ENCODE peak calls at places on chromosomes 16 and 17, in ten cellular contexts. P is AG04449, K is kidney, E is heart left ventricle, A is lower leg skin, J is Peyer's patch, M is B cell, T is fibroblast of the aortic adventitia, D is fibroblast of lung, F is GM10248. O is an unnamed sample.

GRCh38 chr17:48051706-48052486 is 3.7 kb downstream of the NFE2L1 start:
- DNase-seq in K (no peak), E (peak; percentile 85), P (peak; percentile 28), M (no peak), T (peak; percentile 99), F (no peak), A (peak; percentile 78), J (peak; percentile 65), D (peak; percentile 85), O (no peak)

GRCh38 chr17:76493505-76494167 is 7.6 kb downstream of the RHBDF2 start:
- DNase-seq in D (no peak), T (no peak), J (peak; percentile 74), M (no peak), E (no peak), F (no peak), P (no peak), K (no peak), A (no peak), O (no peak)

GRCh38 chr16:25264599-25264998 is 7.0 kb upstream of the ZKSCAN2 start:
- DNase-seq in P (no peak), T (peak; percentile 30), E (no peak), M (no peak), D (peak; percentile 35), F (no peak), J (no peak), K (no peak), A (no peak), O (no peak)

GRCh38 chr16:72666267-72666666 is 381.7 kb downstream of the ZFHX3 start:
- DNase-seq in A (no peak), F (no peak), E (no peak), T (peak; percentile 19), M (no peak), J (no peak), D (peak; percentile 31), P (no peak), K (no peak), O (no peak)

GRCh38 chr17:69474171-69474831 is 59.8 kb downstream of the MAP2K6 start:
- DNase-seq in K (no peak), F (no peak), D (no peak), P (no peak), T (no peak), E (no peak), M (no peak), J (no peak), A (no peak), O (no peak)

GRCh38 chr17:44349553-44350070 is 4.5 kb downstream of the GRN start:
- DNase-seq in D (no peak), F (no peak), J (no peak), T (no peak), M (peak; percentile 3), K (no peak), E (no peak), P (no peak), A (no peak), O (no peak)

GRCh38 chr16:19294156-19294649 is 8.7 kb downstream of the CLEC19A start:
- DNase-seq in M (peak; percentile 27), J (peak; percentile 63), T (no peak), D (peak; percentile 9), F (peak; percentile 74), P (no peak), A (peak; percentile 52), K (no peak), E (peak; percentile 82), O (no peak)

GRCh38 chr17:50244771-50245170 is 29.5 kb upstream of the TMEM92 start:
- DNase-seq in F (no peak), P (no peak), E (no peak), J (no peak), T (no peak), K (no peak), A (no peak), M (no peak), D (no peak), O (no peak)

GRCh38 chr17:45171338-45172231 is 9.9 kb downstream of the HEXIM2 start:
- DNase-seq in A (peak; percentile 56), J (peak; percentile 71), F (no peak), P (no peak), E (no peak), M (no peak), D (peak; percentile 17), K (peak; percentile 84), T (no peak), O (peak; percentile 85)

GRCh38 chr17:30550512-30551273 is 73.5 kb downstream of the GOSR1 start:
- DNase-seq in E (no peak), T (peak; percentile 18), D (peak; percentile 33), P (no peak), A (no peak), J (peak; percentile 81), M (peak; percentile 76), K (no peak), F (peak; percentile 49), O (peak; percentile 53)

DNA sequence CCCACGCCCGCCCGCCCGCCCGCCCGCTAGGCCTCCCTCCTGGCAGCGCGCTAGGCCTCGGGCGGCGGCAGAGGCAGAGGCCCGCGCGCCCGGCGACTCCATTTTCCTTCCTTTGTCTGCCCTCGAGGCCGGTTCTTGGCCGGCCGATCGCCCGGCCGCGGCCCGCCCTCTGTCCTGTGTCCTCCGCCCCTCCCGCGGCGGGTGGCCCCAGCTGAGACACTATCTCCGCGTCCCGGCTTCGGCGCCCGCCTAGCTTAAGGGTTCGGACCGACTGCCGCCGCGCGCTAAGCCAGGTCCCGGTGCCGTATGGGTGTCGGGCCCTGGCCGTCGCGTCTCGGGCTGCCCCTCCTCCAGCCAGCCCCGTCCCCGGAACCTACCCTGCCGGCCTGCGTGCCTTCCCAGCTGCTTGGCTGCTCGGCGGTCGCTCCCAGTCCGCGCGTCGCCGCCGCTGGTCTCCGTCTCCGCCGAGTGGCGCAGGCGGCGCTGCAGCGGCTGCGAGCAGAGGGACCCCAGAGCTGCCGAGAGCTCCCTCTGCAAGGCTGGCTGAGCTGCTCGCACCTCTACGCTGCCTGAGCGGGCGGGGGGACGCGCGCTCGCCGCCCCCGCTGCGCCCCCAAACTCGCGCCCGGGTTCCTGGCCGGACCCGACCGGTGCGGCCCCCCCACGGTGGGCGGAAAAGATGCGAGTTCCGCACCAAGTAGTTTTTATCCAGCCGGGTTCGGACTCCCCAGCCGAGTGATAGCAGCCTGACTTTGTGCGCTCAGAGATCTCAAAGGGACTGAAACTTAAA is 787 bp downstream of the CTCF start:
- DNase-seq in J (peak; percentile 81), K (peak; percentile 92), E (peak; percentile 74), A (no peak), F (no peak), D (peak; percentile 38), P (no peak), T (peak; percentile 32), M (peak; percentile 71), O (no peak)
- TF ChIP-seq CTCF in J (peak; percentile 37), K (no peak), E (no peak), A (no peak), F (peak; percentile 37), D (peak; percentile 5), P (peak; percentile 51), T (peak; percentile 12), M (peak; percentile 27), O (peak; percentile 57)

GRCh38 chr17:79214459-79214858 is 139.8 kb downstream of the ENGASE start:
- DNase-seq in E (no peak), A (no peak), D (no peak), F (no peak), M (no peak), T (no peak), K (no peak), J (no peak), P (no peak), O (no peak)

GRCh38 chr17:79213305-79213704 is 138.7 kb downstream of the ENGASE start:
- DNase-seq in J (no peak), P (no peak), M (no peak), K (no peak), A (no peak), T (no peak), F (no peak), D (no peak), E (no peak), O (no peak)

GRCh38 chr17:79207957-79208356 is 133.3 kb downstream of the ENGASE start:
- DNase-seq in D (no peak), F (no peak), T (no peak), E (no peak), M (no peak), A (no peak), K (no peak), P (no peak), J (no peak), O (no peak)

GRCh38 chr17:79212150-79213087 is 137.8 kb downstream of the ENGASE start:
- DNase-seq in F (no peak), T (no peak), P (no peak), M (no peak), K (no peak), J (no peak), A (no peak), D (no peak), E (no peak), O (no peak)

DNA sequence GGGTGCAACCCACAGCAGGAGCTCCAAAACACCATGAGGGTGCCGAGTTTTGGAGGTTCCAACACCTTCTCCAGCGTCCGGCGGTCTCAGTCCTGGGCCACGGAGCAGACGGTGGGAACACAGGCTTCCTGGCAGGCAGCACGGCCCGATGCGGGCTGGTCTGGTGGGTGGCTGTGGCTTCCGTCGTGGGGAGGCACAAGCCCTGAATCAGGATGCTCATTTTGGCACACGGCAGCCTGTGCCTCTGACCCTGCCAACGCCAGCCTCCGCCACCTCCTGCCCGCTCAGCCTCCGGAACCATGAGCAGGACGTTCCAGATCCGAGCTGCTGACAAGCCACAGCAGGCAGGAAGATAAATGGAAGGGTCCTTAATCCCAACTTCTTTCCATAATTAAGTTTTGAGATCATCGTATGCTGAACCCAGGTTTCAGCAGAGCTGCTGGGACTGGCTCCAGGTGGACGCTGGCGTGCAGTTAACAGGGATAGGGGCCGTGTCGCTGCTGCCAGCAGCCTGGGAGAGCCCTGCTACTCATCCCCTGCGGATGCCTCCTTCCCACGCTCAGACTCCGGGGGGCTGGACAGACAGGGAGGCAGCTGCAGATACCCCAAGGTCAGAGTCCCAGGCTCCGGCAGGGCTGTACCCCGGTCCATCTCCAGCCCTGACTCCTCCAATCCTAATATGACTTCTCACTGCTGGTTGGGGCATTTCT is 136.6 kb downstream of the ENGASE start:
- DNase-seq in K (no peak), A (no peak), P (no peak), D (no peak), J (no peak), F (no peak), T (no peak), M (no peak), E (no peak), O (no peak)
- TF ChIP-seq CTCF in K (no peak), A (no peak), P (no peak), D (no peak), J (no peak), F (no peak), T (no peak), M (no peak), E (no peak), O (no peak)

GRCh38 chr16:16112450-16113053 is 110.7 kb downstream of the ABCC6 start:
- DNase-seq in F (no peak), D (no peak), T (no peak), J (no peak), E (no peak), K (no peak), M (no peak), P (no peak), A (no peak), O (no peak)
- TF ChIP-seq CTCF in F (no peak), D (no peak), T (no peak), J (no peak), E (no peak), K (no peak), M (no peak), P (no peak), A (no peak), O (no peak)

DNA sequence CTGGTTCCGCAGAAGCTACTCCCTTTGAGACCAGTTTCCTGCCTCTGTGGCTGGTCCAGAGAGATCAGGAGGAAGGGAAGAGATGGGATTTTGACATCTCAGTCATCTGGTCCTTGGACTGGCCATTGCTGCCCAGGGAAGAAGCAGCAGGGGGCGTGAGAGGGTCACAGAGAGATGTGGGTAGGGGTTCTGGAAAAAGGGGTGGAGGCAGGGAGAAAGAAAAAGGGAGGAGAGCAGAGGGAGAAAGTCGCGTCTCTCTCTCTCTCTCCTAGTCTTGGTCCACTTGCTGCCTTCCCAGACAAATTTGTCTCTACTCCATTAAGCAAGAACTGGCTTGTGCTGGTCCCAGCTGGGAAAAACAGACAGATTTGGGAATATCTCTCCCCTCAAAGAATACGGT is 4.4 kb downstream of the SHBG start:
- DNase-seq in T (peak; percentile 45), J (no peak), P (no peak), E (peak; percentile 70), K (peak; percentile 80), A (no peak), M (no peak), F (no peak), D (peak; percentile 59), O (no peak)
- TF ChIP-seq CTCF in T (peak; percentile 68), J (peak; percentile 33), P (peak; percentile 64), E (peak; percentile 44), K (peak; percentile 43), A (no peak), M (no peak), F (peak; percentile 67), D (peak; percentile 74), O (peak; percentile 75)